ENCODE peak calls at places on chromosomes 1 and 21, in six cellular contexts. One of them, this sample, is unnamed.

GRCh38 chr1:2499986-2500596 is 24.0 kb downstream of the PLCH2 start:
- DNase-seq in colonic mucosa: no peak
- DNase-seq in uterus: no peak
- DNase-seq in upper lobe of right lung: no peak
- DNase-seq in lower lobe of right lung: no peak
- DNase-seq in H1: no peak
- DNase-seq in this sample: peak

GRCh38 chr1:42424201-42424600 is 31.6 kb downstream of the ZMYND12 start:
- DNase-seq in colonic mucosa: no peak
- DNase-seq in uterus: no peak
- DNase-seq in upper lobe of right lung: no peak
- DNase-seq in lower lobe of right lung: no peak
- DNase-seq in H1: no peak
- DNase-seq in this sample: no peak

GRCh38 chr1:9472386-9473031 is 66.8 kb upstream of the SLC25A33 start:
- DNase-seq in colonic mucosa: no peak
- DNase-seq in uterus: no peak
- DNase-seq in upper lobe of right lung: no peak
- DNase-seq in lower lobe of right lung: no peak
- DNase-seq in H1: no peak
- DNase-seq in this sample: no peak

GRCh38 chr1:5648410-5649165 is 343.6 kb downstream of the NPHP4 start:
- DNase-seq in colonic mucosa: no peak
- DNase-seq in uterus: no peak
- DNase-seq in upper lobe of right lung: no peak
- DNase-seq in lower lobe of right lung: no peak
- DNase-seq in H1: peak
- DNase-seq in this sample: no peak

GRCh38 chr1:209661081-209661480 is 8.9 kb upstream of the LAMB3 start:
- DNase-seq in colonic mucosa: no peak
- DNase-seq in uterus: no peak
- DNase-seq in upper lobe of right lung: no peak
- DNase-seq in lower lobe of right lung: no peak
- DNase-seq in H1: no peak
- DNase-seq in this sample: no peak

GRCh38 chr1:39127513-39127912 is 77.0 kb upstream of the MACF1 start:
- DNase-seq in colonic mucosa: no peak
- DNase-seq in uterus: no peak
- DNase-seq in upper lobe of right lung: no peak
- DNase-seq in lower lobe of right lung: no peak
- DNase-seq in H1: no peak
- DNase-seq in this sample: no peak

GRCh38 chr1:43978551-43979260 is at the start of gene B4GALT2:
- DNase-seq in colonic mucosa: peak
- DNase-seq in uterus: peak
- DNase-seq in upper lobe of right lung: peak
- DNase-seq in lower lobe of right lung: no peak
- DNase-seq in H1: peak
- DNase-seq in this sample: peak

GRCh38 chr1:178023181-178023618 is 53.3 kb upstream of the SEC16B start:
- DNase-seq in colonic mucosa: no peak
- DNase-seq in uterus: no peak
- DNase-seq in upper lobe of right lung: no peak
- DNase-seq in lower lobe of right lung: no peak
- DNase-seq in H1: no peak
- DNase-seq in this sample: no peak

GRCh38 chr1:201954263-201955008 is 867 bp upstream of the TIMM17A start:
- DNase-seq in colonic mucosa: no peak
- DNase-seq in uterus: no peak
- DNase-seq in upper lobe of right lung: no peak
- DNase-seq in lower lobe of right lung: no peak
- DNase-seq in H1: no peak
- DNase-seq in this sample: no peak

GRCh38 chr1:203682401-203683383 is 56.1 kb downstream of the ATP2B4 start:
- DNase-seq in colonic mucosa: no peak
- DNase-seq in uterus: no peak
- DNase-seq in upper lobe of right lung: no peak
- DNase-seq in lower lobe of right lung: no peak
- DNase-seq in H1: no peak
- DNase-seq in this sample: no peak

GRCh38 chr1:180155202-180155682 is 573 bp downstream of the QSOX1 start:
- DNase-seq in colonic mucosa: peak
- DNase-seq in uterus: no peak
- DNase-seq in upper lobe of right lung: no peak
- DNase-seq in lower lobe of right lung: no peak
- DNase-seq in H1: peak
- DNase-seq in this sample: peak

GRCh38 chr1:244651956-244652698 is 799 bp upstream of the DESI2 start:
- DNase-seq in colonic mucosa: no peak
- DNase-seq in uterus: no peak
- DNase-seq in upper lobe of right lung: no peak
- DNase-seq in lower lobe of right lung: no peak
- DNase-seq in H1: no peak
- DNase-seq in this sample: peak

GRCh38 chr1:98672184-98672583 is 10.7 kb downstream of the SNX7 start:
- DNase-seq in colonic mucosa: no peak
- DNase-seq in uterus: no peak
- DNase-seq in upper lobe of right lung: no peak
- DNase-seq in lower lobe of right lung: no peak
- DNase-seq in H1: no peak
- DNase-seq in this sample: no peak

GRCh38 chr1:12189328-12189682 is 22.5 kb downstream of the TNFRSF1B start:
- DNase-seq in colonic mucosa: no peak
- DNase-seq in uterus: no peak
- DNase-seq in upper lobe of right lung: no peak
- DNase-seq in lower lobe of right lung: no peak
- DNase-seq in H1: no peak
- DNase-seq in this sample: no peak

GRCh38 chr1:201937624-201938212 is 8.6 kb downstream of the LMOD1 start:
- DNase-seq in colonic mucosa: no peak
- DNase-seq in uterus: no peak
- DNase-seq in upper lobe of right lung: no peak
- DNase-seq in lower lobe of right lung: no peak
- DNase-seq in H1: no peak
- DNase-seq in this sample: no peak

GRCh38 chr21:31326478-31327247 is 17.4 kb downstream of the TIAM1 start:
- DNase-seq in colonic mucosa: no peak
- DNase-seq in uterus: no peak
- DNase-seq in upper lobe of right lung: no peak
- DNase-seq in lower lobe of right lung: no peak
- DNase-seq in H1: no peak
- DNase-seq in this sample: no peak

GRCh38 chr1:160993544-160993943 is 27.4 kb downstream of the F11R start:
- DNase-seq in colonic mucosa: no peak
- DNase-seq in uterus: no peak
- DNase-seq in upper lobe of right lung: no peak
- DNase-seq in lower lobe of right lung: no peak
- DNase-seq in H1: no peak
- DNase-seq in this sample: no peak

GRCh38 chr1:206766251-206766856 is 4.2 kb upstream of the IL19 start:
- DNase-seq in colonic mucosa: peak
- DNase-seq in uterus: no peak
- DNase-seq in upper lobe of right lung: peak
- DNase-seq in lower lobe of right lung: peak
- DNase-seq in H1: no peak
- DNase-seq in this sample: no peak

GRCh38 chr21:23887709-23888303 is 1719.5 kb downstream of the MRPL39 start:
- DNase-seq in colonic mucosa: no peak
- DNase-seq in uterus: no peak
- DNase-seq in upper lobe of right lung: no peak
- DNase-seq in lower lobe of right lung: no peak
- DNase-seq in H1: no peak
- DNase-seq in this sample: no peak

GRCh38 chr1:107870691-107871090 is 94.3 kb downstream of the VAV3 start:
- DNase-seq in colonic mucosa: no peak
- DNase-seq in uterus: no peak
- DNase-seq in upper lobe of right lung: no peak
- DNase-seq in lower lobe of right lung: no peak
- DNase-seq in H1: no peak
- DNase-seq in this sample: no peak

GRCh38 chr1:208029381-208030319 is 118.7 kb upstream of the CD34 start:
- DNase-seq in colonic mucosa: peak
- DNase-seq in uterus: peak
- DNase-seq in upper lobe of right lung: no peak
- DNase-seq in lower lobe of right lung: no peak
- DNase-seq in H1: no peak
- DNase-seq in this sample: no peak

GRCh38 chr1:6348511-6349191 is 44.9 kb downstream of the ACOT7 start:
- DNase-seq in colonic mucosa: peak
- DNase-seq in uterus: no peak
- DNase-seq in upper lobe of right lung: no peak
- DNase-seq in lower lobe of right lung: no peak
- DNase-seq in H1: no peak
- DNase-seq in this sample: no peak

GRCh38 chr1:192159769-192160168 is 1.5 kb downstream of the RGS18 start:
- DNase-seq in colonic mucosa: no peak
- DNase-seq in uterus: no peak
- DNase-seq in upper lobe of right lung: no peak
- DNase-seq in lower lobe of right lung: no peak
- DNase-seq in H1: no peak
- DNase-seq in this sample: no peak

GRCh38 chr1:40379785-40380452 is 6.4 kb downstream of the SMAP2 start:
- DNase-seq in colonic mucosa: no peak
- DNase-seq in uterus: no peak
- DNase-seq in upper lobe of right lung: no peak
- DNase-seq in lower lobe of right lung: no peak
- DNase-seq in H1: no peak
- DNase-seq in this sample: no peak

GRCh38 chr1:66214901-66215300 is 319.1 kb upstream of the SGIP1 start:
- DNase-seq in colonic mucosa: no peak
- DNase-seq in uterus: no peak
- DNase-seq in upper lobe of right lung: no peak
- DNase-seq in lower lobe of right lung: no peak
- DNase-seq in H1: no peak
- DNase-seq in this sample: no peak

GRCh38 chr1:203346060-203346754 is 4.7 kb downstream of the FMOD start:
- DNase-seq in colonic mucosa: no peak
- DNase-seq in uterus: peak
- DNase-seq in upper lobe of right lung: no peak
- DNase-seq in lower lobe of right lung: no peak
- DNase-seq in H1: no peak
- DNase-seq in this sample: no peak

GRCh38 chr1:243490748-243491686 is 235.2 kb downstream of the SDCCAG8 start:
- DNase-seq in colonic mucosa: no peak
- DNase-seq in uterus: no peak
- DNase-seq in upper lobe of right lung: no peak
- DNase-seq in lower lobe of right lung: no peak
- DNase-seq in H1: peak
- DNase-seq in this sample: peak

GRCh38 chr1:3652538-3653285 is 396 bp downstream of the TP73 start:
- DNase-seq in colonic mucosa: no peak
- DNase-seq in uterus: no peak
- DNase-seq in upper lobe of right lung: peak
- DNase-seq in lower lobe of right lung: no peak
- DNase-seq in H1: peak
- DNase-seq in this sample: peak

GRCh38 chr1:36530261-36530660 is 47.5 kb upstream of the CSF3R start:
- DNase-seq in colonic mucosa: no peak
- DNase-seq in uterus: no peak
- DNase-seq in upper lobe of right lung: peak
- DNase-seq in lower lobe of right lung: no peak
- DNase-seq in H1: no peak
- DNase-seq in this sample: no peak

GRCh38 chr1:218024211-218024720 is 260.8 kb upstream of the RRP15 start:
- DNase-seq in colonic mucosa: no peak
- DNase-seq in uterus: no peak
- DNase-seq in upper lobe of right lung: no peak
- DNase-seq in lower lobe of right lung: no peak
- DNase-seq in H1: no peak
- DNase-seq in this sample: no peak

DNA sequence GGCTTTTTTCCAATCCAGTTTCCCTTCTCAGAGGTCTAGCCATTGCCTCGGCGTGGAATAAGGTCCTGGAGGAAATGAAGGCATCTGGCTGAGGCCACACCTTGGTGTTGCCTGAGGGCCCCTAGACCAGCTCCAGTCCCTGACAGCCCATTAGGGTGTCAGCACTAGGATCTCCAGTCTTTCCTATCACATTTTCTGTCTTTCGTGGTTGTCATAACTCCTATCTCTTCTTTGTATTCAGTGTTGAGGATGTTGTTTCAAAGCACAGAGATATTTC is 844.4 kb downstream of the KCNT2 start:
- DNase-seq in colonic mucosa: no peak
- DNase-seq in uterus: no peak
- DNase-seq in upper lobe of right lung: no peak
- DNase-seq in lower lobe of right lung: no peak
- DNase-seq in H1: no peak
- DNase-seq in this sample: no peak
- H3K4me3 ChIP-seq in colonic mucosa: no peak
- H3K4me3 ChIP-seq in uterus: no peak
- H3K4me3 ChIP-seq in upper lobe of right lung: no peak
- H3K4me3 ChIP-seq in lower lobe of right lung: no peak
- H3K4me3 ChIP-seq in H1: no peak
- H3K4me3 ChIP-seq in this sample: no peak

GRCh38 chr1:92480813-92481597 is 5.7 kb downstream of the GFI1 start:
- DNase-seq in colonic mucosa: no peak
- DNase-seq in uterus: no peak
- DNase-seq in upper lobe of right lung: no peak
- DNase-seq in lower lobe of right lung: peak
- DNase-seq in H1: peak
- DNase-seq in this sample: peak
- H3K4me3 ChIP-seq in colonic mucosa: peak
- H3K4me3 ChIP-seq in uterus: no peak
- H3K4me3 ChIP-seq in upper lobe of right lung: peak
- H3K4me3 ChIP-seq in lower lobe of right lung: peak
- H3K4me3 ChIP-seq in H1: peak
- H3K4me3 ChIP-seq in this sample: peak

DNA sequence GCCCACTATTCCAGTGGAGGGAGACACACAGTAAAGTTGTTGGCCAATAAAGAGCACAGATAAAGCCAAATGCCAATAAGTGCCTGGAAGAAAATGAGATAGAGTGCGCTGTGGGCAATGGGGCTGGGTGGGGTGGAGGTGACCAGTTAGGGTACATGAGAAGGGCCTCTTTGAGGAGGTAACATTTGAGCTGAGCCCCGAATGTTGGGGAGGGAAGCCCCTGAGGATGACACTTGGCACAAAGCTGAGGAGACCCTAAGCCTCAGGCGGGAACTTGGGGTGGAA is 979 bp downstream of the S100A9 start:
- DNase-seq in colonic mucosa: peak
- DNase-seq in uterus: no peak
- DNase-seq in upper lobe of right lung: no peak
- DNase-seq in lower lobe of right lung: no peak
- DNase-seq in H1: peak
- DNase-seq in this sample: no peak
- H3K4me3 ChIP-seq in colonic mucosa: no peak
- H3K4me3 ChIP-seq in uterus: no peak
- H3K4me3 ChIP-seq in upper lobe of right lung: peak
- H3K4me3 ChIP-seq in lower lobe of right lung: peak
- H3K4me3 ChIP-seq in H1: no peak
- H3K4me3 ChIP-seq in this sample: no peak

DNA sequence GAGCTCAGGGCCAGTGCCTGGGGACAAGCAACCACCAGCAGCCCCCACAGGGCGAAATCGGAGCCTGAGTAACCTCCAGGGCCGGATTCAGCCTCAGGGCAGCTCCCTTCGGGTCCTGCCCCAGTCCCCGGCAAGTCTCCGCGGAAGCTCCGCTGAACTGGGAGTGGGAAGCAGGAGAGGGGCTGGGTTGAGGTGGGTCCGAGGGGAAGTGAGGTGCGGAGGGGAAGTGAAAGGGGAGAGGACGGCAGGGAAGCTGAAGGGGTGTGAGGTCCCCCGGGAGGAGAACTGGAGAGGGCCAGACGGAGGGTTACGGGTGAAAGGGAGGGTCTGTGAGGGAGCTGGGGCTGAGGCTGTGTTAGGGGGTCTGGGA is 560 bp downstream of the PADI2 start:
- DNase-seq in colonic mucosa: no peak
- DNase-seq in uterus: no peak
- DNase-seq in upper lobe of right lung: no peak
- DNase-seq in lower lobe of right lung: no peak
- DNase-seq in H1: peak
- DNase-seq in this sample: peak
- H3K4me3 ChIP-seq in colonic mucosa: peak
- H3K4me3 ChIP-seq in uterus: no peak
- H3K4me3 ChIP-seq in upper lobe of right lung: peak
- H3K4me3 ChIP-seq in lower lobe of right lung: peak
- H3K4me3 ChIP-seq in H1: peak
- H3K4me3 ChIP-seq in this sample: peak